ENCODE peak calls at places on chromosomes 6 and 20, in four cellular contexts. Y, I, D and B are unnamed samples.

GRCh38 chr6:124738496-124738895 is 223.7 kb upstream of the RNF217 start:
- DNase-seq in Y (no peak), I (no peak), D (no peak), B (no peak)

GRCh38 chr20:10368702-10369041 is 65.3 kb downstream of the MKKS start:
- DNase-seq in Y (no peak), I (no peak), D (no peak), B (no peak)

GRCh38 chr6:107611060-107611824 is 121.3 kb downstream of the SOBP start:
- DNase-seq in Y (no peak), I (no peak), D (no peak), B (no peak)

GRCh38 chr6:73372516-73372915 is 2.8 kb upstream of the OOEP start:
- DNase-seq in Y (no peak), I (no peak), D (no peak), B (no peak)

GRCh38 chr6:162621246-162621645 is 106.3 kb downstream of the PRKN start:
- DNase-seq in Y (peak), I (no peak), D (no peak), B (no peak)

GRCh38 chr6:110619275-110619908 is 143.0 kb upstream of the SLC22A16 start:
- DNase-seq in Y (no peak), I (no peak), D (no peak), B (no peak)

GRCh38 chr6:106981901-106982300 is 7.4 kb upstream of the CD24 start:
- DNase-seq in Y (no peak), I (no peak), D (no peak), B (no peak)

GRCh38 chr6:43216200-43216599 is 13.1 kb downstream of the DNPH1 start:
- DNase-seq in Y (no peak), I (no peak), D (no peak), B (no peak)

GRCh38 chr20:62850333-62850974 is 11.2 kb downstream of the TCFL5 start:
- DNase-seq in Y (no peak), I (no peak), D (no peak), B (no peak)

GRCh38 chr6:45432944-45433343 is 55.2 kb upstream of the SUPT3H start:
- DNase-seq in Y (no peak), I (no peak), D (no peak), B (no peak)

GRCh38 chr6:32222333-32223230 is 1.3 kb downstream of the NOTCH4 start:
- DNase-seq in Y (no peak), I (no peak), D (no peak), B (no peak)

GRCh38 chr6:158409451-158409850 is 97.2 kb downstream of the TULP4 start:
- DNase-seq in Y (no peak), I (peak), D (no peak), B (no peak)

GRCh38 chr6:142112451-142113061 is 20.2 kb upstream of the GJE1 start:
- DNase-seq in Y (peak), I (peak), D (no peak), B (peak)

GRCh38 chr6:54847799-54848597 is 1.4 kb downstream of the FAM83B start:
- DNase-seq in Y (no peak), I (no peak), D (no peak), B (no peak)

GRCh38 chr20:46965477-46965876 is 70.8 kb downstream of the EYA2 start:
- DNase-seq in Y (no peak), I (no peak), D (no peak), B (peak)

GRCh38 chr20:62362991-62363919 is 3.9 kb downstream of the LAMA5 start:
- DNase-seq in Y (peak), I (no peak), D (no peak), B (peak)

GRCh38 chr6:119243037-119243436 is 106.5 kb downstream of the MAN1A1 start:
- DNase-seq in Y (no peak), I (no peak), D (no peak), B (no peak)

GRCh38 chr20:17525650-17526049 is 5.5 kb downstream of the BFSP1 start:
- DNase-seq in Y (no peak), I (no peak), D (no peak), B (peak)

GRCh38 chr6:84549912-84550311 is 214.5 kb downstream of the TBX18 start:
- DNase-seq in Y (no peak), I (no peak), D (no peak), B (no peak)

GRCh38 chr6:69796081-69796626 is 656 bp downstream of the LMBRD1 start:
- DNase-seq in Y (peak), I (no peak), D (no peak), B (peak)

GRCh38 chr20:1336699-1337387 is 7.9 kb upstream of the SDCBP2 start:
- DNase-seq in Y (peak), I (peak), D (no peak), B (peak)

GRCh38 chr6:44475779-44476434 is 88.4 kb downstream of the CDC5L start:
- DNase-seq in Y (peak), I (peak), D (peak), B (peak)

GRCh38 chr20:10642859-10643559 is 30.8 kb downstream of the JAG1 start:
- DNase-seq in Y (no peak), I (no peak), D (no peak), B (no peak)

GRCh38 chr20:52056203-52057062 is 135.1 kb downstream of the ZFP64 start:
- DNase-seq in Y (peak), I (no peak), D (no peak), B (no peak)

GRCh38 chr20:38601216-38602184 is at the start of gene ARHGAP40:
- DNase-seq in Y (no peak), I (no peak), D (no peak), B (no peak)

GRCh38 chr6:134419717-134420116 is 101.8 kb upstream of the SGK1 start:
- DNase-seq in Y (no peak), I (no peak), D (no peak), B (no peak)
- H3K27ac ChIP-seq in Y (no peak), I (no peak), D (no peak), B (no peak)

DNA sequence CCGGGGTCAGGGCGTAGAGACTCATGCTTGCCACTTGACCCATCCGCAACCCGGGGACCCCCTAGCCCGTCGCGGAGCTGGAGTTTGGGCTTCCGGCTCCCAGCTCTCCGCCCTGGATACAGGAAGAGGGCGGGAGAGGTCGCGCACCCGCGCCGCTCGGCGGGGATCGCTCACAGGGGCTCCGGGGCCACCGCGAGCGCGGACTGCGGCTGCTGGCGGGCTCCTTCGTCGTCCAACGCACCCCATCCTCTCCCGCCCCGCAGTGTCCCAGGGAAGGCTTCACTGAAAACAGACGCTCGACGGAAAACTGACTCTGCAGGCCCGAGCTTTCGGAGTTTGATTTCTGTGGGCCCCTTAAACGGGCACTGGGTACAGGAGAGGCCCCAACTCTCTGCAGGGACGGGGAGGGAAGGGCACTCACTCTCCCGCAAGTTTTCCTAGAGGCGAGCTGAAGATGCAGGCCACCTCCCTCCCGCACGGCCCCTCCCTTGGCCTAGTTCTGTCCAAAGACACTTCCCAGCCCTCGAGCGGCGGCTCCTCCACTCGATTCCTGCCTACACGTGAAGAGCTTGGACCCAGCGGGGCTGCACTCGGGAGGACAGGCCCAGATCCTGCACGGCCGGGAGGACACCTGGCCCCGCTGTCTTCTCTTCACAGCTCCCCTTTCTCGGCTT is 5.3 kb downstream of the OLIG3 start:
- DNase-seq in Y (no peak), I (no peak), D (no peak), B (no peak)
- H3K4me3 ChIP-seq in Y (no peak), I (no peak), D (peak), B (no peak)

GRCh38 chr6:16665992-16666391 is 95.3 kb downstream of the ATXN1 start:
- DNase-seq in Y (no peak), I (no peak), D (no peak), B (no peak)
- H3K27ac ChIP-seq in Y (no peak), I (no peak), D (no peak), B (no peak)

DNA sequence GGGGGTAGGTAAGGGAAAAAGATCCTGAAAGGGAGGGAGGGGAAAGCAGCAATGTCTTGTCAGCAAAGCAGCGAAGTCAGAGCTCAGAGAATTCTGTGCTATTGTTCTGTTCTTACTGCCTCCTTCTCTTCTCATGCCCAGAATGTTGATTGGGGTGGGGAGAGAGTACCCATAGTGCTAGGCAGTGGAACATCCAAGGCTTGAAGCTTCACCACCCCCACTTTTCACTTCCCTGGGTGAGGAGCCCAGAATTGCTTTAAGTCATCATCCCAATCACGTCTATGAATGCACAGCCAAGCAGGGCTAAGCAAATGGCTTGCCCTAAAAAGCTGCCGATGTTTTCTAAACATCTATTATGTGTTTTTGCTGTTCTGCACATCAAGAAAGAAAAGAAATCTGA is 16.5 kb downstream of the REPS1 start:
- DNase-seq in Y (no peak), I (no peak), D (no peak), B (no peak)
- H3K4me3 ChIP-seq in Y (no peak), I (no peak), D (no peak), B (no peak)

DNA sequence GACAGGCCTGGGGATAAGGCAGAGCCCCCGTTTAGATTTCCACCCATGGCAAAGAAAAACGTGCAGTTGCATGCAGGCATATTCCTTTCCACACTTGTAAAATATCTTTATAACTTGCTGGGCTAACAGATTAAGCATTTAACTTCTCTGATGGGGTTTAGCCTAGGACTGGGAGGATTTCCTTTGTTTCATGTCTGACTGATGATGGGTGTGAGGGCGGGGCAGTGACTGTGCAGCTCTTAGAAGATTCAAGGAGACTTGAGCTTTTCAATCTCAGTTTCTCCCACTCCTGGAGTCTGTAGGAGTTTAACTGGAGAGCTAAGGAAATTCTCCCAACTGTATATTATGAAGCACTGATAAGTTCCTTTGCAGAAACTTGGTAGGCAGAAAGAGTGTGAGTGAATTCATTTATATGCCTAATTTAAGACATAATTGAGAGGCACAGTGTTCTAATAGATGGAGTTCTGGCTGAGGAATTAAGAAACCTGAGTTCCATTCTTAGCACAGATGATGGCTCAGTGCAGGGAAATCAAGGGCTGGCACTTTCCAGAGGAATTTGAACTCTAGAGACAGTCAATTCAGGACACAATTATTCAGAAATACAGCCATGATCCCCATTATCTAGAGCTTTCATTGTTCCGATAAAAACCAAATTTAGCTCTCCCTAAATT is 214.6 kb upstream of the CNR1 start:
- DNase-seq in Y (no peak), I (no peak), D (no peak), B (no peak)
- H3K27ac ChIP-seq in Y (peak), I (no peak), D (no peak), B (no peak)

GRCh38 chr20:37193821-37194220 is 14.5 kb upstream of the MROH8 start:
- DNase-seq in Y (no peak), I (no peak), D (no peak), B (no peak)

GRCh38 chr20:37194616-37195015 is 15.3 kb upstream of the MROH8 start:
- DNase-seq in Y (no peak), I (no peak), D (no peak), B (no peak)

GRCh38 chr20:37193226-37193625 is 13.9 kb upstream of the MROH8 start:
- DNase-seq in Y (no peak), I (no peak), D (no peak), B (no peak)

GRCh38 chr20:37192137-37192854 is 12.9 kb upstream of the MROH8 start:
- DNase-seq in Y (peak), I (peak), D (peak), B (peak)

DNA sequence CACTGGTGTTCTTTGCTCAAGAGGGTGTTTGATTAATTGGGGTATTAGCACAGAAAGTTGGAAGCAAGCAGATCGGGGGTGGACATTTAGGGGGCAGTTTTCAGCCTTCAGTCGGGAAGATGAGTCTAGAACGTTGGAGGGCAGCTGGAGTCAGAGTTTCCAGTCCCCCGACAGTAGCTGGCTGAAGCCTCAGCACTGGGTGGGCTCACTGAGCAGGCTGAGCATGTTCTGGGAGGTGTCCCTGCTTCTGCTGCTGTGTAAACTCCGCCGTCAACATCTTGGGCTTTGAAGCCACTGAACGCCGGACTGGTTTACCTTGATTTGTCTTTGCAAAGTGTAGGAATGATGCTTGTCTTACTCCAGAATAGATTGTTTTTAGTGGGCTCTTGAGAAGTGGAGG is 15.7 kb upstream of the MROH8 start:
- DNase-seq in Y (no peak), I (no peak), D (no peak), B (no peak)
- H3K4me3 ChIP-seq in Y (no peak), I (no peak), D (no peak), B (no peak)